ENCODE peak calls at places on chromosomes 13 and 19, in seven cellular contexts. G is gastrocnemius medialis, M is heart left ventricle, K is testis, Q is HCT116, V is right lobe of liver, B is sigmoid colon. Z is an unnamed sample.
A peak's percentile ranks its signal among the peaks of the same experiment; 100 is the strongest.

GRCh38 chr19:33394723-33395560 is 21.4 kb downstream of the CEBPG start:
- DNase-seq in B (peak; percentile 62), M (peak; percentile 22), Q (no peak), K (no peak), G (no peak), V (peak; percentile 25), Z (peak; percentile 67)

GRCh38 chr13:76884571-76885202 is 1.5 kb downstream of the KCTD12 start:
- DNase-seq in Q (no peak), K (peak; percentile 53), M (no peak), B (peak; percentile 66), G (no peak), V (no peak), Z (no peak)

GRCh38 chr13:100280681-100281080 is 191.8 kb downstream of the PCCA start:
- DNase-seq in M (no peak), G (no peak), K (no peak), Q (no peak), V (no peak), B (no peak), Z (no peak)

GRCh38 chr19:41411682-41412265 is 14.2 kb downstream of the BCKDHA start:
- DNase-seq in V (peak; percentile 30), M (peak; percentile 89), Q (no peak), K (no peak), G (peak; percentile 64), B (no peak), Z (no peak)

GRCh38 chr13:74819549-74819948 is 662.4 kb downstream of the TBC1D4 start:
- DNase-seq in B (no peak), M (no peak), Q (no peak), V (no peak), G (no peak), K (no peak), Z (no peak)

GRCh38 chr19:50003810-50004419 is 21.3 kb downstream of the VRK3 start:
- DNase-seq in B (peak; percentile 83), G (peak; percentile 63), V (no peak), M (no peak), K (no peak), Q (peak; percentile 73), Z (no peak)

GRCh38 chr13:27176772-27177171 is 5.2 kb upstream of the USP12 start:
- DNase-seq in Q (no peak), G (no peak), M (no peak), V (no peak), B (no peak), K (no peak), Z (no peak)

GRCh38 chr13:34942732-34943674 is 933 bp downstream of the NBEA start:
- DNase-seq in B (peak; percentile 72), V (peak; percentile 32), M (peak; percentile 53), Q (no peak), K (peak; percentile 50), G (peak; percentile 3), Z (peak; percentile 77)

GRCh38 chr19:11538232-11539036 is at the start of gene CNN1:
- DNase-seq in M (peak; percentile 78), Q (no peak), K (peak; percentile 71), V (no peak), B (peak; percentile 98), G (no peak), Z (no peak)

GRCh38 chr13:31878955-31879354 is 139.6 kb downstream of the RXFP2 start:
- DNase-seq in Q (no peak), B (no peak), G (no peak), K (no peak), V (no peak), M (no peak), Z (no peak)

DNA sequence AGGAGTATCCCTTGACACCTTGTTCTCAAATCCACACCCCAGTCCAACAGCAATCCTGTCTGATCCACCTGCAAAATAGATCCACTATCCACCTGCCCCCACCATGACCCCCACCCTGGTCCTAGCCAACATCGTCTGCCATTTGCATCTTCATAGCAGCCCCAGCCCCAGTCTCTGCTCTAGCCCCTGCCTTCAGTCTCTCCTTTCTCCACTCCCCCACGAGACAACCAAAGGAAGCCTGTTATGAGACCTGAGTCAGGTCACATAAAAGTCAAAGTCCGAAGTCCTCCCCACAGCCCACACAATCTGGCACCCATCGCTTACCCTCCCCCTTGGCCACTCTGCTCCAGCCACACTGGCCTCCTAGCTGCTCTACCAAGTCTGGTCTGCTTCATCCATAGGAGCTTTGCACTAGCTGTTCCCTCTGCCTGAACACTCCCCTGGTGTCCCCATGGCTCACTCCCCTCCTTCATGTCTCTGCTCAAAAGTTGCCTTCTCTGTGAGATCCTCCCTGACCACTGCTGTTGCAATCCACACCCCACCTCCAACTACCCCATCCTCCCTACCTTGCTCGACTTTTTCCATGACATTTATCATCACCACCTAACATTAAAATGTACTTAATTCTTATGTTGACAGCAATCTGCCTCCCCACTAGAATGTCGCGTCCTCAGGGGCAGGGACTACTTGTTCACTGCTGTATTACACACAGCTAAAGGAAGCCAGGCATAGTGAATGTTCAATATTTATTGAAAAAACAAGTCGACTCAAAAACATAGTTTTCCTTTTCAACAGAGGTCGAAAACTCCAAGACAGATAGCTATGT is 1.2 kb upstream of the PLEKHG2 start:
- DNase-seq in Q (no peak), V (peak; percentile 77), M (no peak), B (peak; percentile 89), G (peak; percentile 37), K (no peak), Z (peak; percentile 90)
- TF ChIP-seq POLR2A in Q (no peak), V (peak; percentile 77), M (no peak), B (peak; percentile 24), G (peak; percentile 12), K (no peak), Z (peak; percentile 60)

GRCh38 chr19:47225746-47226425 is 5.1 kb downstream of the BBC3 start:
- DNase-seq in B (peak; percentile 96), K (peak; percentile 90), G (peak; percentile 70), M (peak; percentile 92), V (peak; percentile 90), Q (no peak), Z (peak; percentile 91)
- H3K4me1 ChIP-seq in B (peaks cover 49% of the 10 kb centered on the region), K (peaks cover 19% of the 10 kb centered on the region), G (peaks cover 26% of the 10 kb centered on the region), M (peaks cover 20% of the 10 kb centered on the region), V (peaks cover 16% of the 10 kb centered on the region), Q (peaks cover 52% of the 10 kb centered on the region), Z (peaks cover 47% of the 10 kb centered on the region)

GRCh38 chr13:44869167-44869566 is 120.1 kb downstream of the NUFIP1 start:
- DNase-seq in K (no peak), B (no peak), M (no peak), V (no peak), G (no peak), Q (no peak), Z (no peak)

GRCh38 chr13:44868397-44868796 is 120.9 kb downstream of the NUFIP1 start:
- DNase-seq in K (no peak), V (no peak), Q (no peak), G (no peak), B (no peak), M (no peak), Z (no peak)

GRCh38 chr13:44872751-44873150 is 116.5 kb downstream of the NUFIP1 start:
- DNase-seq in B (no peak), K (no peak), Q (no peak), V (no peak), G (no peak), M (no peak), Z (no peak)

GRCh38 chr13:44867825-44868224 is 121.4 kb downstream of the NUFIP1 start:
- DNase-seq in B (no peak), Q (no peak), V (peak; percentile 32), G (no peak), M (no peak), K (peak; percentile 33), Z (no peak)

DNA sequence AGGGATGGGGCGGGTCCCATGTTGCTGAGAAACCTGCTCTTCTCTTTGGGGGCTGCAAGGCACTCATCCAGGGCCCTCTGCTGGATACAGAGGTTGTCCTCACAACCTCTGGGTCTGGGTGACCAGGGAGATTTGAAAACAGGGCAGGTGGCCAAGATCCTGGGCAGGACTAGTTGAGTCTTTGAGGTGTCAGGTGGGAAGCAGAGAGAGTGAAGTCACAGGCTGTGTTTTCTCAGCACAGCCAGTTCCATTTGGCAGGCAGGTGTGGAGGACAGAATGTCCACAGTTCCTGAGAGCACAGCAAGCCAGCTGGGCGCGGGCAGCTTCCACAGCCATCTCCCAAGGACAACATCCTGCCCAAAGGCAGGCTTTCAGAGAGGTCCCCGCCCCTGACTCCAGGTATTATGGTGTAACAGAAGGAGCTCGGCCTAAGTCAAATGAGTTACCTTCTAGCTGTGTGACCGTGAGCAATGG is 118.8 kb downstream of the NUFIP1 start:
- DNase-seq in G (peak; percentile 98), B (no peak), Q (no peak), K (peak; percentile 62), M (peak; percentile 72), V (no peak), Z (no peak)
- TF ChIP-seq POLR2A in G (peak; percentile 44), B (no peak), Q (no peak), K (no peak), M (no peak), V (no peak), Z (no peak)

GRCh38 chr13:57036290-57036689 is 104.4 kb upstream of the PRR20A start:
- DNase-seq in V (no peak), G (no peak), K (no peak), B (no peak), M (no peak), Q (no peak), Z (no peak)
- H3K4me1 ChIP-seq in V (no peaks in the 10 kb centered on the region), G (no peaks in the 10 kb centered on the region), K (no peaks in the 10 kb centered on the region), B (no peaks in the 10 kb centered on the region), M (no peaks in the 10 kb centered on the region), Q (no peaks in the 10 kb centered on the region), Z (no peaks in the 10 kb centered on the region)

GRCh38 chr19:19628499-19629134 is 597 bp upstream of the LPAR2 start:
- DNase-seq in Q (peak; percentile 61), B (no peak), V (no peak), M (no peak), G (no peak), K (peak; percentile 94), Z (no peak)

GRCh38 chr19:19626516-19627441 is 1.2 kb downstream of the LPAR2 start:
- DNase-seq in G (no peak), M (no peak), B (no peak), Q (no peak), V (no peak), K (no peak), Z (no peak)

GRCh38 chr19:19627442-19627715 is 641 bp downstream of the LPAR2 start:
- DNase-seq in Q (no peak), G (no peak), M (no peak), V (no peak), K (no peak), B (no peak), Z (no peak)

GRCh38 chr19:19630062-19630414 is 2.0 kb upstream of the LPAR2 start:
- DNase-seq in G (no peak), K (no peak), V (no peak), M (no peak), B (no peak), Q (no peak), Z (no peak)

GRCh38 chr19:19627716-19628498 is at the start of gene LPAR2:
- DNase-seq in V (no peak), K (peak; percentile 87), G (no peak), Q (peak; percentile 24), M (no peak), B (no peak), Z (no peak)
- TF ChIP-seq POLR2A in V (no peak), K (no peak), G (no peak), Q (peak; percentile 54), M (no peak), B (no peak), Z (no peak)

Z was measured in suprapubic skin.